ENCODE peak calls at places on chromosome 1, in seven cellular contexts. One of them, this sample, is unnamed.

GRCh38 chr1:236534164-236534651 is 10.4 kb downstream of the LGALS8 start:
- DNase-seq in IMR-90: peak
- DNase-seq in progenitor cell of endocrine pancreas: no peak
- DNase-seq in fibroblast of mammary gland: peak
- DNase-seq in CD4-positive, alpha-beta T cell: no peak
- DNase-seq in AG04449: no peak
- DNase-seq in endothelial cell of umbilical vein: peak
- DNase-seq in this sample: peak

GRCh38 chr1:125087691-125088090 is 3902.9 kb downstream of the SRGAP2C start:
- DNase-seq in IMR-90: no peak
- DNase-seq in progenitor cell of endocrine pancreas: no peak
- DNase-seq in fibroblast of mammary gland: no peak
- DNase-seq in CD4-positive, alpha-beta T cell: no peak
- DNase-seq in AG04449: no peak
- DNase-seq in endothelial cell of umbilical vein: no peak
- DNase-seq in this sample: no peak

GRCh38 chr1:245365621-245366020 is 210.8 kb downstream of the KIF26B start:
- DNase-seq in IMR-90: no peak
- DNase-seq in progenitor cell of endocrine pancreas: no peak
- DNase-seq in fibroblast of mammary gland: no peak
- DNase-seq in CD4-positive, alpha-beta T cell: no peak
- DNase-seq in AG04449: no peak
- DNase-seq in endothelial cell of umbilical vein: no peak
- DNase-seq in this sample: no peak

GRCh38 chr1:155015527-155016230 is 13.1 kb downstream of the ZBTB7B start:
- DNase-seq in IMR-90: no peak
- DNase-seq in progenitor cell of endocrine pancreas: no peak
- DNase-seq in fibroblast of mammary gland: no peak
- DNase-seq in CD4-positive, alpha-beta T cell: no peak
- DNase-seq in AG04449: no peak
- DNase-seq in endothelial cell of umbilical vein: no peak
- DNase-seq in this sample: no peak

GRCh38 chr1:94819945-94820746 is at the start of gene SLC44A3:
- DNase-seq in IMR-90: peak
- DNase-seq in progenitor cell of endocrine pancreas: peak
- DNase-seq in fibroblast of mammary gland: peak
- DNase-seq in CD4-positive, alpha-beta T cell: no peak
- DNase-seq in AG04449: no peak
- DNase-seq in endothelial cell of umbilical vein: peak
- DNase-seq in this sample: peak

GRCh38 chr1:29641921-29642320 is 405.6 kb downstream of the PTPRU start:
- DNase-seq in IMR-90: no peak
- DNase-seq in progenitor cell of endocrine pancreas: peak
- DNase-seq in fibroblast of mammary gland: no peak
- DNase-seq in CD4-positive, alpha-beta T cell: no peak
- DNase-seq in AG04449: no peak
- DNase-seq in endothelial cell of umbilical vein: no peak
- DNase-seq in this sample: no peak

GRCh38 chr1:221987860-221988520 is 246.1 kb upstream of the DUSP10 start:
- DNase-seq in IMR-90: peak
- DNase-seq in progenitor cell of endocrine pancreas: no peak
- DNase-seq in fibroblast of mammary gland: peak
- DNase-seq in CD4-positive, alpha-beta T cell: no peak
- DNase-seq in AG04449: peak
- DNase-seq in endothelial cell of umbilical vein: no peak
- DNase-seq in this sample: peak

GRCh38 chr1:230790026-230790425 is 42.8 kb downstream of the CAPN9 start:
- DNase-seq in IMR-90: no peak
- DNase-seq in progenitor cell of endocrine pancreas: no peak
- DNase-seq in fibroblast of mammary gland: no peak
- DNase-seq in CD4-positive, alpha-beta T cell: no peak
- DNase-seq in AG04449: no peak
- DNase-seq in endothelial cell of umbilical vein: no peak
- DNase-seq in this sample: no peak

GRCh38 chr1:55443175-55443933 is 228.2 kb upstream of the USP24 start:
- DNase-seq in IMR-90: peak
- DNase-seq in progenitor cell of endocrine pancreas: no peak
- DNase-seq in fibroblast of mammary gland: peak
- DNase-seq in CD4-positive, alpha-beta T cell: no peak
- DNase-seq in AG04449: peak
- DNase-seq in endothelial cell of umbilical vein: peak
- DNase-seq in this sample: peak
- TF ChIP-seq CTCF in IMR-90: no peak
- TF ChIP-seq CTCF in progenitor cell of endocrine pancreas: no peak
- TF ChIP-seq CTCF in fibroblast of mammary gland: no peak
- TF ChIP-seq CTCF in CD4-positive, alpha-beta T cell: no peak
- TF ChIP-seq CTCF in AG04449: no peak
- TF ChIP-seq CTCF in endothelial cell of umbilical vein: no peak
- TF ChIP-seq CTCF in this sample: no peak

GRCh38 chr1:227785812-227786608 is 29.5 kb upstream of the PRSS38 start:
- DNase-seq in IMR-90: no peak
- DNase-seq in progenitor cell of endocrine pancreas: no peak
- DNase-seq in fibroblast of mammary gland: no peak
- DNase-seq in CD4-positive, alpha-beta T cell: no peak
- DNase-seq in AG04449: no peak
- DNase-seq in endothelial cell of umbilical vein: no peak
- DNase-seq in this sample: no peak

GRCh38 chr1:227789042-227789880 is 26.2 kb upstream of the PRSS38 start:
- DNase-seq in IMR-90: peak
- DNase-seq in progenitor cell of endocrine pancreas: no peak
- DNase-seq in fibroblast of mammary gland: peak
- DNase-seq in CD4-positive, alpha-beta T cell: no peak
- DNase-seq in AG04449: no peak
- DNase-seq in endothelial cell of umbilical vein: no peak
- DNase-seq in this sample: peak

GRCh38 chr1:227788279-227789041 is 27.0 kb upstream of the PRSS38 start:
- DNase-seq in IMR-90: no peak
- DNase-seq in progenitor cell of endocrine pancreas: peak
- DNase-seq in fibroblast of mammary gland: no peak
- DNase-seq in CD4-positive, alpha-beta T cell: no peak
- DNase-seq in AG04449: no peak
- DNase-seq in endothelial cell of umbilical vein: peak
- DNase-seq in this sample: no peak

GRCh38 chr1:227786673-227787512 is 28.6 kb upstream of the PRSS38 start:
- DNase-seq in IMR-90: no peak
- DNase-seq in progenitor cell of endocrine pancreas: no peak
- DNase-seq in fibroblast of mammary gland: no peak
- DNase-seq in CD4-positive, alpha-beta T cell: no peak
- DNase-seq in AG04449: no peak
- DNase-seq in endothelial cell of umbilical vein: no peak
- DNase-seq in this sample: no peak

GRCh38 chr1:227787513-227788278 is 27.8 kb upstream of the PRSS38 start:
- DNase-seq in IMR-90: peak
- DNase-seq in progenitor cell of endocrine pancreas: peak
- DNase-seq in fibroblast of mammary gland: peak
- DNase-seq in CD4-positive, alpha-beta T cell: peak
- DNase-seq in AG04449: no peak
- DNase-seq in endothelial cell of umbilical vein: peak
- DNase-seq in this sample: peak
- TF ChIP-seq CTCF in IMR-90: no peak
- TF ChIP-seq CTCF in progenitor cell of endocrine pancreas: no peak
- TF ChIP-seq CTCF in fibroblast of mammary gland: no peak
- TF ChIP-seq CTCF in CD4-positive, alpha-beta T cell: no peak
- TF ChIP-seq CTCF in AG04449: no peak
- TF ChIP-seq CTCF in endothelial cell of umbilical vein: no peak
- TF ChIP-seq CTCF in this sample: no peak

DNA sequence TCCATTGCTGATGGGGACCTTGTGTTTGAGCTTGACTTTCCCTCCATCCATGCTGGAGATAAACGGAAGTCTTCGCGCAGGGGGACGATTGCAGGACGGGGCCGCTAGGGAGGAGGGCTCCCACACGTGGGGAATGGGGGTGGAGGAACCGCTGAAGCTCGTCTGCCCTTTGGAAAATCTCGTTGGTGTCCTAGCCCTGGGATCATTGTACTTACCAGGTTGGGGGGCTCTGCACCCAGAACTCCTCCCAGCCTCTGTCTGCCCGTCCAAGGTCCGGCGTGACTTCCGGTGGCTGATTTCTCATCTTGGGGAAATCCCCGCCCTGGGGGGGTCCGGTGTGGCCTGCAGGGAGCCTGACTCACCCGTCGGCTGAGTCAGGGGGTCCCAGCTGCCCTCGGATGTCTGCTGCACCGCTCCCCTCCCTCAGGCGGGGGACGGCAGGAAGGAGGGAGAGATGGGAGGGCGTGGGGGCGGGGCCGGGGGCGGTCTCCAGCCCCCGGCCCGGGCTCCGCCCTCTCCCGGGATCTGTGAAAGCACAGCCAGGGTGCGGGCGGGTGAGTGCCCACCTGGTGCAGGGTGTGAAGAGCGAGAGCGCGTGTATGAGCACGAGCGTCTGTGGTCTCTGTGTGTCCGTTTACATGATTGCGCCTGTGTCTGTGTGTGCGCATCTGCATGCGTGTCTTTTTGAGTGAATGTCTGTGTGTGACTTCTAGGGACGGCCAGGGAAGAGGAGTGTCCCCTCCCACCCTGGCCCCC is 35.8 kb downstream of the PIK3CD start:
- DNase-seq in IMR-90: peak
- DNase-seq in progenitor cell of endocrine pancreas: peak
- DNase-seq in fibroblast of mammary gland: peak
- DNase-seq in CD4-positive, alpha-beta T cell: peak
- DNase-seq in AG04449: peak
- DNase-seq in endothelial cell of umbilical vein: peak
- DNase-seq in this sample: peak
- TF ChIP-seq CTCF in IMR-90: peak
- TF ChIP-seq CTCF in progenitor cell of endocrine pancreas: peak
- TF ChIP-seq CTCF in fibroblast of mammary gland: no peak
- TF ChIP-seq CTCF in CD4-positive, alpha-beta T cell: no peak
- TF ChIP-seq CTCF in AG04449: peak
- TF ChIP-seq CTCF in endothelial cell of umbilical vein: no peak
- TF ChIP-seq CTCF in this sample: no peak

GRCh38 chr1:180257461-180257860 is 27.4 kb downstream of the LHX4 start:
- DNase-seq in IMR-90: no peak
- DNase-seq in progenitor cell of endocrine pancreas: no peak
- DNase-seq in fibroblast of mammary gland: no peak
- DNase-seq in CD4-positive, alpha-beta T cell: no peak
- DNase-seq in AG04449: no peak
- DNase-seq in endothelial cell of umbilical vein: no peak
- DNase-seq in this sample: no peak

GRCh38 chr1:180255538-180256352 is 25.7 kb downstream of the LHX4 start:
- DNase-seq in IMR-90: no peak
- DNase-seq in progenitor cell of endocrine pancreas: no peak
- DNase-seq in fibroblast of mammary gland: no peak
- DNase-seq in CD4-positive, alpha-beta T cell: no peak
- DNase-seq in AG04449: no peak
- DNase-seq in endothelial cell of umbilical vein: no peak
- DNase-seq in this sample: no peak

GRCh38 chr1:180254854-180255253 is 24.8 kb downstream of the LHX4 start:
- DNase-seq in IMR-90: no peak
- DNase-seq in progenitor cell of endocrine pancreas: no peak
- DNase-seq in fibroblast of mammary gland: no peak
- DNase-seq in CD4-positive, alpha-beta T cell: no peak
- DNase-seq in AG04449: no peak
- DNase-seq in endothelial cell of umbilical vein: no peak
- DNase-seq in this sample: no peak

GRCh38 chr1:180257028-180257386 is 26.9 kb downstream of the LHX4 start:
- DNase-seq in IMR-90: no peak
- DNase-seq in progenitor cell of endocrine pancreas: no peak
- DNase-seq in fibroblast of mammary gland: no peak
- DNase-seq in CD4-positive, alpha-beta T cell: no peak
- DNase-seq in AG04449: no peak
- DNase-seq in endothelial cell of umbilical vein: no peak
- DNase-seq in this sample: no peak

DNA sequence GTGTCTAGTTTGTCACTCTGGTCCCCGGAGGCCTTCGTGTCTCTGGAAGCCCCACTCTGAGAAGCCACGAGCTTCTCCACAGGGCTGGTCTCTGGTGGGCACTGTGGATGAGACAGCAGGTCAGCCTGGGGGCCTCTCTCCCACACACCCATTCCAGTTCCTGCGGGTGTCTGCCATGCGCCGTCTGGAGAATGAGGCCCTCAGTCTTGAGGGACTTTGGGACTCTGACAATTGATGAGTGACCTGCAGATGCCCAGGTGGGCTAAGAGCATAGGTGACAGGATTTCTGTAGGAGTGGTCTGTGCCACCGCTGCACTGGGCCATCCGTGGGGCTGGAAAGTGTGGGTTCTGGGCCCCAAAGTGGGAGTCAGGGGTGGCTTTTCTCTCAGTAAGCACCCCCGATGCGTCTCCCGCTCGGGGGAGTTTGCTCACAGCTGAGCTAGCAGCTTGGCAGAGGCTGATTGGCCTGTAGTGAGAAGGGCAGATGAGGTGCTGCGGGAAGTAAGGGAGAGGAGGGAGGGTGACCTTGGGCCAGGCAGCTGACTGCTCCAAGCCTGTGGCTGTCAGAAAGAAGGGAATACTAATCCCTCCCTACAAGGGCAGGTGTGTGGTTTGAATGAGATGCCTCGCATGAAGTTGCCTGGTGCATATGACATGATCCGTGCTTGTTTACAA is 26.4 kb downstream of the LHX4 start:
- DNase-seq in IMR-90: no peak
- DNase-seq in progenitor cell of endocrine pancreas: no peak
- DNase-seq in fibroblast of mammary gland: no peak
- DNase-seq in CD4-positive, alpha-beta T cell: no peak
- DNase-seq in AG04449: no peak
- DNase-seq in endothelial cell of umbilical vein: no peak
- DNase-seq in this sample: no peak
- TF ChIP-seq CTCF in IMR-90: no peak
- TF ChIP-seq CTCF in progenitor cell of endocrine pancreas: no peak
- TF ChIP-seq CTCF in fibroblast of mammary gland: no peak
- TF ChIP-seq CTCF in CD4-positive, alpha-beta T cell: no peak
- TF ChIP-seq CTCF in AG04449: no peak
- TF ChIP-seq CTCF in endothelial cell of umbilical vein: no peak
- TF ChIP-seq CTCF in this sample: no peak

GRCh38 chr1:89276690-89277089 is 4.0 kb upstream of the GBP5 start:
- DNase-seq in IMR-90: no peak
- DNase-seq in progenitor cell of endocrine pancreas: no peak
- DNase-seq in fibroblast of mammary gland: no peak
- DNase-seq in CD4-positive, alpha-beta T cell: no peak
- DNase-seq in AG04449: no peak
- DNase-seq in endothelial cell of umbilical vein: no peak
- DNase-seq in this sample: no peak
- TF ChIP-seq CTCF in IMR-90: no peak
- TF ChIP-seq CTCF in progenitor cell of endocrine pancreas: no peak
- TF ChIP-seq CTCF in fibroblast of mammary gland: no peak
- TF ChIP-seq CTCF in CD4-positive, alpha-beta T cell: no peak
- TF ChIP-seq CTCF in AG04449: no peak
- TF ChIP-seq CTCF in endothelial cell of umbilical vein: no peak
- TF ChIP-seq CTCF in this sample: no peak

DNA sequence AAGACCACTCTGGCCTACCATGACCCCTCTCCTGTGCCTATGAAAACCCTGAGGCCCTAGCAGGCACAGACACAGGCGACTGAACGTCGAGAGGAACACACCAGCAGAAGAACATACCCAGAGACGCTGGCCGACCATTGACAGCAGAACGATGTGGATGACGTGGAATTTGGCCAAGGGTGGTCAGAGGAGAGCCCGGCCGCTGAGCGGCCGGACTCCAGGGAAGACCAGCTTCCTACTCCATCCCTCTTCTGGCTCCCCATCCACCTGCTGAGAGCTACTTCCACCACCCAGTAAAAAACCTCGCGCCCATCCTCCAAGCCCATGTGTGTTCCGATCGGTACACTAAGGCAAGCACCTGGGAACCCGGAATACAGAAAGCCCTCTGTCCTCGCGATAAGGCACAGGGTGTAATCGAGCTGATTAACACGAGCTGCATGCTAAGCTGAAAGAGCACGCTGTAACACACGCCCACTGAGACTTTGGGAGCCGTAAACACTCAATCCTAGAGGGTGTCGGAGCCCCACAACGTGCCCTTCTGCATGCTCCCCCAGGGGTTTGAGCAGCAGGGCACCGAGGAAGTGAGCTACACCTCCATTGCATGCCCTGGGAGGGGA is 150.3 kb downstream of the CENPF start:
- DNase-seq in IMR-90: no peak
- DNase-seq in progenitor cell of endocrine pancreas: no peak
- DNase-seq in fibroblast of mammary gland: no peak
- DNase-seq in CD4-positive, alpha-beta T cell: no peak
- DNase-seq in AG04449: no peak
- DNase-seq in endothelial cell of umbilical vein: peak
- DNase-seq in this sample: no peak
- TF ChIP-seq CTCF in IMR-90: no peak
- TF ChIP-seq CTCF in progenitor cell of endocrine pancreas: no peak
- TF ChIP-seq CTCF in fibroblast of mammary gland: no peak
- TF ChIP-seq CTCF in CD4-positive, alpha-beta T cell: no peak
- TF ChIP-seq CTCF in AG04449: no peak
- TF ChIP-seq CTCF in endothelial cell of umbilical vein: no peak
- TF ChIP-seq CTCF in this sample: no peak

This sample was measured in choroid plexus epithelial cell.